ENCODE peak calls at places on chromosomes 6 and 20, in seven cellular contexts. One of them, this sample, is unnamed.

GRCh38 chr6:157054531-157054979 is 268.8 kb downstream of the TMEM242 start:
- DNase-seq in bronchial epithelial cell: no peak
- DNase-seq in astrocyte of the spinal cord: no peak
- DNase-seq in body of pancreas: no peak
- DNase-seq in sigmoid colon: no peak
- DNase-seq in PC-3: no peak
- DNase-seq in brain microvascular endothelial cell: no peak
- DNase-seq in this sample: no peak

GRCh38 chr20:40775747-40776146 is 86.7 kb upstream of the MAFB start:
- DNase-seq in astrocyte of the spinal cord: no peak
- DNase-seq in bronchial epithelial cell: no peak
- DNase-seq in PC-3: no peak
- DNase-seq in brain microvascular endothelial cell: no peak
- DNase-seq in sigmoid colon: no peak
- DNase-seq in body of pancreas: no peak
- DNase-seq in this sample: no peak

GRCh38 chr6:99736302-99736701 is 129.7 kb downstream of the PRDM13 start:
- DNase-seq in astrocyte of the spinal cord: no peak
- DNase-seq in PC-3: peak
- DNase-seq in body of pancreas: no peak
- DNase-seq in bronchial epithelial cell: no peak
- DNase-seq in sigmoid colon: no peak
- DNase-seq in brain microvascular endothelial cell: no peak
- DNase-seq in this sample: no peak

GRCh38 chr20:50303573-50304500 is 113.2 kb downstream of the CEBPB start:
- DNase-seq in body of pancreas: peak
- DNase-seq in astrocyte of the spinal cord: peak
- DNase-seq in PC-3: peak
- DNase-seq in bronchial epithelial cell: peak
- DNase-seq in sigmoid colon: peak
- DNase-seq in brain microvascular endothelial cell: peak
- DNase-seq in this sample: peak

GRCh38 chr6:161166677-161167076 is 107.2 kb downstream of the AGPAT4 start:
- DNase-seq in body of pancreas: no peak
- DNase-seq in astrocyte of the spinal cord: no peak
- DNase-seq in bronchial epithelial cell: no peak
- DNase-seq in sigmoid colon: no peak
- DNase-seq in PC-3: no peak
- DNase-seq in brain microvascular endothelial cell: no peak
- DNase-seq in this sample: no peak

GRCh38 chr6:132995432-132995831 is 181.1 kb downstream of the RPS12 start:
- DNase-seq in PC-3: no peak
- DNase-seq in body of pancreas: no peak
- DNase-seq in sigmoid colon: no peak
- DNase-seq in astrocyte of the spinal cord: no peak
- DNase-seq in brain microvascular endothelial cell: no peak
- DNase-seq in bronchial epithelial cell: peak
- DNase-seq in this sample: peak

GRCh38 chr6:24949020-24949569 is 13.3 kb upstream of the RIPOR2 start:
- DNase-seq in brain microvascular endothelial cell: no peak
- DNase-seq in PC-3: no peak
- DNase-seq in bronchial epithelial cell: no peak
- DNase-seq in sigmoid colon: no peak
- DNase-seq in body of pancreas: no peak
- DNase-seq in astrocyte of the spinal cord: no peak
- DNase-seq in this sample: no peak

GRCh38 chr20:33791959-33792597 is 19.1 kb upstream of the CHMP4B start:
- DNase-seq in sigmoid colon: peak
- DNase-seq in brain microvascular endothelial cell: peak
- DNase-seq in bronchial epithelial cell: no peak
- DNase-seq in astrocyte of the spinal cord: peak
- DNase-seq in body of pancreas: peak
- DNase-seq in PC-3: peak
- DNase-seq in this sample: peak

GRCh38 chr6:17962436-17963031 is 24.9 kb downstream of the KIF13A start:
- DNase-seq in brain microvascular endothelial cell: peak
- DNase-seq in PC-3: no peak
- DNase-seq in body of pancreas: no peak
- DNase-seq in sigmoid colon: peak
- DNase-seq in astrocyte of the spinal cord: peak
- DNase-seq in bronchial epithelial cell: no peak
- DNase-seq in this sample: peak

GRCh38 chr20:7540923-7541322 is 399.3 kb downstream of the HAO1 start:
- DNase-seq in body of pancreas: no peak
- DNase-seq in astrocyte of the spinal cord: no peak
- DNase-seq in sigmoid colon: no peak
- DNase-seq in brain microvascular endothelial cell: no peak
- DNase-seq in PC-3: no peak
- DNase-seq in bronchial epithelial cell: peak
- DNase-seq in this sample: peak

GRCh38 chr20:57388953-57389694 is 2.1 kb upstream of the RBM38 start:
- DNase-seq in body of pancreas: peak
- DNase-seq in brain microvascular endothelial cell: no peak
- DNase-seq in PC-3: peak
- DNase-seq in sigmoid colon: peak
- DNase-seq in astrocyte of the spinal cord: peak
- DNase-seq in bronchial epithelial cell: peak
- DNase-seq in this sample: peak

GRCh38 chr6:142950291-142950690 is 5.3 kb upstream of the HIVEP2 start:
- DNase-seq in body of pancreas: no peak
- DNase-seq in PC-3: no peak
- DNase-seq in astrocyte of the spinal cord: no peak
- DNase-seq in sigmoid colon: no peak
- DNase-seq in bronchial epithelial cell: no peak
- DNase-seq in brain microvascular endothelial cell: no peak
- DNase-seq in this sample: no peak

GRCh38 chr20:17557675-17558006 is 12.2 kb upstream of the DSTN start:
- DNase-seq in bronchial epithelial cell: peak
- DNase-seq in sigmoid colon: no peak
- DNase-seq in body of pancreas: peak
- DNase-seq in brain microvascular endothelial cell: peak
- DNase-seq in PC-3: peak
- DNase-seq in astrocyte of the spinal cord: peak
- DNase-seq in this sample: peak

GRCh38 chr6:138418118-138418742 is 14.2 kb downstream of the HEBP2 start:
- DNase-seq in PC-3: no peak
- DNase-seq in body of pancreas: no peak
- DNase-seq in astrocyte of the spinal cord: no peak
- DNase-seq in bronchial epithelial cell: no peak
- DNase-seq in brain microvascular endothelial cell: no peak
- DNase-seq in sigmoid colon: no peak
- DNase-seq in this sample: no peak

GRCh38 chr20:43911066-43911465 is 3.6 kb upstream of the TOX2 start:
- DNase-seq in brain microvascular endothelial cell: peak
- DNase-seq in body of pancreas: no peak
- DNase-seq in PC-3: peak
- DNase-seq in astrocyte of the spinal cord: peak
- DNase-seq in bronchial epithelial cell: peak
- DNase-seq in sigmoid colon: no peak
- DNase-seq in this sample: peak
- TF ChIP-seq CTCF in brain microvascular endothelial cell: peak
- TF ChIP-seq CTCF in body of pancreas: no peak
- TF ChIP-seq CTCF in PC-3: peak
- TF ChIP-seq CTCF in astrocyte of the spinal cord: peak
- TF ChIP-seq CTCF in bronchial epithelial cell: peak
- TF ChIP-seq CTCF in sigmoid colon: no peak
- TF ChIP-seq CTCF in this sample: peak

GRCh38 chr6:136502791-136503190 is 47.4 kb downstream of the MAP7 start:
- DNase-seq in sigmoid colon: no peak
- DNase-seq in astrocyte of the spinal cord: peak
- DNase-seq in bronchial epithelial cell: no peak
- DNase-seq in body of pancreas: no peak
- DNase-seq in PC-3: no peak
- DNase-seq in brain microvascular endothelial cell: no peak
- DNase-seq in this sample: no peak

GRCh38 chr6:136501081-136501480 is 49.1 kb downstream of the MAP7 start:
- DNase-seq in astrocyte of the spinal cord: no peak
- DNase-seq in body of pancreas: no peak
- DNase-seq in bronchial epithelial cell: no peak
- DNase-seq in PC-3: no peak
- DNase-seq in brain microvascular endothelial cell: no peak
- DNase-seq in sigmoid colon: no peak
- DNase-seq in this sample: no peak

GRCh38 chr6:136500414-136500813 is 49.8 kb downstream of the MAP7 start:
- DNase-seq in astrocyte of the spinal cord: no peak
- DNase-seq in bronchial epithelial cell: no peak
- DNase-seq in PC-3: no peak
- DNase-seq in sigmoid colon: no peak
- DNase-seq in body of pancreas: no peak
- DNase-seq in brain microvascular endothelial cell: no peak
- DNase-seq in this sample: no peak

GRCh38 chr6:136501514-136501913 is 48.7 kb downstream of the MAP7 start:
- DNase-seq in bronchial epithelial cell: no peak
- DNase-seq in astrocyte of the spinal cord: no peak
- DNase-seq in sigmoid colon: no peak
- DNase-seq in body of pancreas: no peak
- DNase-seq in PC-3: no peak
- DNase-seq in brain microvascular endothelial cell: no peak
- DNase-seq in this sample: peak

DNA sequence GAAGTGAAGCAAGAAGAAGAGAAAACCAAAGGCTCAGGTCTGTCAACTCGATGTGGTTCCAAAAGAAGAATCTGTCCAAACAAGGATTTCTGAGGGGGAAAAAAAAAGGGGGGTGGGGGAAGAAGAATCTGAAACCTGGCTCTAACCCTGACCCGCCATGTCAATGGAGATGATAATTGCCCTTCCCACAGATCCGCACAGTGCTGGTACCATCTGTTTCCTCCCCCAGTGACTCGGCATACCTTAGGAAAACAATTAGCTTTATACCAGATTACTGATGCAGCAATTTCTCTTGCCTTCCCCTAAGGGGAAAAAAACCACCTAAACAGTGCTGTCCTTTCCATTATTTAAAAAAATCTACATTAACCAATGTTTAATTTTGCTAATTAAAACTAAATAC is 46.9 kb downstream of the MAP7 start:
- DNase-seq in astrocyte of the spinal cord: no peak
- DNase-seq in bronchial epithelial cell: no peak
- DNase-seq in brain microvascular endothelial cell: no peak
- DNase-seq in sigmoid colon: no peak
- DNase-seq in PC-3: no peak
- DNase-seq in body of pancreas: no peak
- DNase-seq in this sample: no peak
- H3K4me3 ChIP-seq in astrocyte of the spinal cord: no peak
- H3K4me3 ChIP-seq in bronchial epithelial cell: no peak
- H3K4me3 ChIP-seq in brain microvascular endothelial cell: no peak
- H3K4me3 ChIP-seq in sigmoid colon: no peak
- H3K4me3 ChIP-seq in PC-3: no peak
- H3K4me3 ChIP-seq in body of pancreas: no peak
- H3K4me3 ChIP-seq in this sample: no peak

GRCh38 chr20:46709055-46709458 is 392 bp upstream of the SLC2A10 start:
- DNase-seq in brain microvascular endothelial cell: no peak
- DNase-seq in astrocyte of the spinal cord: no peak
- DNase-seq in sigmoid colon: no peak
- DNase-seq in body of pancreas: peak
- DNase-seq in PC-3: peak
- DNase-seq in bronchial epithelial cell: peak
- DNase-seq in this sample: no peak

GRCh38 chr20:46712056-46712636 is 2.7 kb downstream of the SLC2A10 start:
- DNase-seq in sigmoid colon: no peak
- DNase-seq in bronchial epithelial cell: no peak
- DNase-seq in body of pancreas: no peak
- DNase-seq in astrocyte of the spinal cord: no peak
- DNase-seq in brain microvascular endothelial cell: no peak
- DNase-seq in PC-3: no peak
- DNase-seq in this sample: no peak

GRCh38 chr20:46710149-46710913 is 882 bp downstream of the SLC2A10 start:
- DNase-seq in PC-3: no peak
- DNase-seq in body of pancreas: no peak
- DNase-seq in astrocyte of the spinal cord: peak
- DNase-seq in bronchial epithelial cell: no peak
- DNase-seq in brain microvascular endothelial cell: no peak
- DNase-seq in sigmoid colon: no peak
- DNase-seq in this sample: peak

GRCh38 chr20:46708172-46708860 is 1.1 kb upstream of the SLC2A10 start:
- DNase-seq in sigmoid colon: no peak
- DNase-seq in PC-3: no peak
- DNase-seq in brain microvascular endothelial cell: no peak
- DNase-seq in body of pancreas: peak
- DNase-seq in bronchial epithelial cell: peak
- DNase-seq in astrocyte of the spinal cord: no peak
- DNase-seq in this sample: no peak

GRCh38 chr20:46709459-46710148 is at the start of gene SLC2A10:
- DNase-seq in sigmoid colon: peak
- DNase-seq in brain microvascular endothelial cell: peak
- DNase-seq in PC-3: peak
- DNase-seq in bronchial epithelial cell: no peak
- DNase-seq in body of pancreas: peak
- DNase-seq in astrocyte of the spinal cord: peak
- DNase-seq in this sample: peak
- TF ChIP-seq CTCF in sigmoid colon: no peak
- TF ChIP-seq CTCF in brain microvascular endothelial cell: no peak
- TF ChIP-seq CTCF in PC-3: peak
- TF ChIP-seq CTCF in bronchial epithelial cell: no peak
- TF ChIP-seq CTCF in body of pancreas: no peak
- TF ChIP-seq CTCF in astrocyte of the spinal cord: no peak
- TF ChIP-seq CTCF in this sample: no peak

DNA sequence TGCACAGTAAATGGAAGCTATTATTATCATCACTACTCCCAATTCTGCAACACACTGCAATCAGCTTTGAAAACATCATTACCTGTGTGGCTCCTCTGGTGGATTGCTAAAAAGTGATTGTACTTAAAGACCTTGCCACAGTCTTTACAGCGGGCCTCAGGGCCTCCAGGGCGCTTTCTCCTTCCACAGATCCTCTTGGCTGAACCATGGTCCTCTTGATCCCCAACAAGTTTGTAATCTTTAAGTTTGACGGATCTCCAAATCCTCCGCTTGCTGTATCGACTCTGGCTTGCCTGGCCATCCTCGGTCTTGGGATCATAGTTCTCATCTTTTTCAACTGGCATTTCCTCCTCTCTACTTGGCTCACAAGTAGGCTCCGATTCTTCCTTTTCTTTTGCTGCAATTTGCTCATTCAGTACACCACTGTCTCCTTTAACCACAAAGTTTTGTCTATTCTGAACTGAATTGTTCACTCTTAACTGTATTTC is 2.0 kb downstream of the ZBTB24 start:
- DNase-seq in body of pancreas: no peak
- DNase-seq in brain microvascular endothelial cell: no peak
- DNase-seq in PC-3: no peak
- DNase-seq in astrocyte of the spinal cord: no peak
- DNase-seq in sigmoid colon: no peak
- DNase-seq in bronchial epithelial cell: no peak
- DNase-seq in this sample: no peak
- H3K4me3 ChIP-seq in body of pancreas: no peak
- H3K4me3 ChIP-seq in brain microvascular endothelial cell: no peak
- H3K4me3 ChIP-seq in PC-3: peak
- H3K4me3 ChIP-seq in astrocyte of the spinal cord: no peak
- H3K4me3 ChIP-seq in sigmoid colon: no peak
- H3K4me3 ChIP-seq in bronchial epithelial cell: no peak
- H3K4me3 ChIP-seq in this sample: peak

GRCh38 chr6:90479603-90479926 is 107.3 kb downstream of the MAP3K7 start:
- DNase-seq in brain microvascular endothelial cell: no peak
- DNase-seq in PC-3: no peak
- DNase-seq in bronchial epithelial cell: no peak
- DNase-seq in astrocyte of the spinal cord: no peak
- DNase-seq in sigmoid colon: no peak
- DNase-seq in body of pancreas: no peak
- DNase-seq in this sample: no peak
- TF ChIP-seq CTCF in brain microvascular endothelial cell: no peak
- TF ChIP-seq CTCF in PC-3: no peak
- TF ChIP-seq CTCF in bronchial epithelial cell: no peak
- TF ChIP-seq CTCF in astrocyte of the spinal cord: no peak
- TF ChIP-seq CTCF in sigmoid colon: no peak
- TF ChIP-seq CTCF in body of pancreas: no peak
- TF ChIP-seq CTCF in this sample: no peak

This sample was measured in foreskin fibroblast.